ENCODE peak calls at places on chromosomes 1 and 21, in nine cellular contexts. H is activated naive CD4-positive, alpha-beta T cell treated with anti-CD3 and anti-CD28 coated beads, Interleukin-2, amount 50 U/mL, for 16 hours; S is iPS-NIHi11; O is AG08396; U is NCI-H2107; W is WTC11; Z is activated CD4-positive, CD25-positive, alpha-beta regulatory T cell treated with anti-CD3 and anti-CD28 coated beads, Interleukin-2, amount 50 U/mL, for 72 hours; R is dorsolateral prefrontal cortex; I is EH. T is an unnamed sample.

GRCh38 chr1:214186118-214186517 is 94.8 kb upstream of the SMYD2 start:
- DNase-seq in H (no peak), S (no peak), O (no peak), U (no peak), W (no peak), Z (no peak), R (no peak), I (peak), T (no peak)

GRCh38 chr1:40078512-40079333 is 18.3 kb downstream of the PPT1 start:
- DNase-seq in H (peak), S (peak), O (peak), U (peak), W (peak), Z (no peak), R (no peak), I (peak), T (no peak)

GRCh38 chr1:23290811-23291565 is 53.1 kb downstream of the HNRNPR start:
- DNase-seq in H (no peak), S (no peak), O (no peak), U (no peak), W (no peak), Z (no peak), R (no peak), I (no peak), T (no peak)

GRCh38 chr21:26846036-26846931 is 1.1 kb upstream of the ADAMTS1 start:
- DNase-seq in H (no peak), S (peak), O (peak), U (no peak), W (peak), Z (no peak), R (peak), I (peak), T (no peak)

GRCh38 chr1:10679521-10680220 is 116.8 kb downstream of the CASZ1 start:
- DNase-seq in H (no peak), S (peak), O (no peak), U (peak), W (peak), Z (no peak), R (no peak), I (peak), T (no peak)

GRCh38 chr1:65165269-65166002 is 17.4 kb downstream of the AK4 start:
- DNase-seq in H (no peak), S (peak), O (no peak), U (peak), W (no peak), Z (no peak), R (no peak), I (no peak), T (no peak)

GRCh38 chr1:179599623-179600249 is 8.1 kb downstream of the TDRD5 start:
- DNase-seq in H (no peak), S (no peak), O (no peak), U (no peak), W (no peak), Z (no peak), R (no peak), I (peak), T (no peak)

GRCh38 chr1:228236744-228237143 is 28.9 kb downstream of the OBSCN start:
- DNase-seq in H (no peak), S (peak), O (peak), U (no peak), W (peak), Z (no peak), R (no peak), I (peak), T (no peak)

GRCh38 chr1:76148460-76148859 is 73.9 kb downstream of the ST6GALNAC3 start:
- DNase-seq in H (no peak), S (no peak), O (no peak), U (no peak), W (no peak), Z (no peak), R (no peak), I (no peak), T (no peak)

GRCh38 chr21:28943631-28944030 is 49.0 kb downstream of the LTN1 start:
- DNase-seq in H (no peak), S (no peak), O (no peak), U (no peak), W (no peak), Z (no peak), R (no peak), I (peak), T (no peak)

GRCh38 chr1:236845830-236846229 is 50.7 kb downstream of the MTR start:
- DNase-seq in H (no peak), S (no peak), O (no peak), U (no peak), W (no peak), Z (no peak), R (no peak), I (no peak), T (no peak)

GRCh38 chr1:27341525-27342252 is at the start of gene SYTL1:
- DNase-seq in H (peak), S (peak), O (peak), U (peak), W (peak), Z (peak), R (peak), I (peak), T (no peak)